ENCODE peak calls at places on chromosomes 13 and 19, in five cellular contexts. H is HCT116, G is H1, Z is endothelial cell of umbilical vein, J is SK-N-SH. I is an unnamed sample.

GRCh38 chr19:18478545-18479311 is 40.8 kb upstream of the ISYNA1 start:
- DNase-seq in G (no peak), J (peak; percentile 70), H (no peak), Z (no peak), I (peak; percentile 35)

GRCh38 chr13:113759525-113760137 is 605 bp downstream of the TMEM255B start:
- DNase-seq in Z (peak; percentile 84), H (no peak), J (peak; percentile 69), G (no peak), I (no peak)

GRCh38 chr13:98440390-98441055 is 136.4 kb downstream of the STK24 start:
- DNase-seq in G (no peak), H (no peak), Z (no peak), J (no peak), I (no peak)

GRCh38 chr13:27953671-27954405 is 15.3 kb downstream of the CDX2 start:
- DNase-seq in G (peak; percentile 95), Z (peak; percentile 64), H (peak; percentile 54), J (peak; percentile 90), I (no peak)

GRCh38 chr13:112443191-112444000 is 67.2 kb downstream of the SPACA7 start:
- DNase-seq in J (peak; percentile 64), G (peak; percentile 81), H (no peak), Z (no peak), I (no peak)

GRCh38 chr13:30751183-30751933 is 16.0 kb downstream of the ALOX5AP start:
- DNase-seq in G (no peak), J (no peak), Z (no peak), H (no peak), I (no peak)

GRCh38 chr13:39765801-39766463 is 110.5 kb downstream of the COG6 start:
- DNase-seq in H (no peak), G (no peak), J (peak; percentile 42), Z (peak; percentile 61), I (no peak)

GRCh38 chr13:97030705-97031452 is 36.6 kb upstream of the OXGR1 start:
- DNase-seq in H (peak; percentile 46), Z (peak; percentile 76), J (peak; percentile 47), G (no peak), I (no peak)

GRCh38 chr19:46631481-46631880 is 4.5 kb downstream of the GNG8 start:
- DNase-seq in J (no peak), Z (no peak), G (no peak), H (no peak), I (no peak)

GRCh38 chr13:19818223-19818842 is 35.6 kb upstream of the PSPC1 start:
- DNase-seq in H (peak; percentile 65), G (peak; percentile 97), Z (peak; percentile 37), J (peak; percentile 57), I (no peak)

GRCh38 chr19:18304496-18305312 is 18.2 kb downstream of the LSM4 start:
- DNase-seq in J (peak; percentile 92), G (no peak), Z (peak; percentile 83), H (no peak), I (no peak)

GRCh38 chr19:28549680-28550277 is 663.2 kb downstream of the UQCRFS1 start:
- DNase-seq in Z (no peak), G (no peak), J (no peak), H (no peak), I (no peak)

GRCh38 chr13:21055511-21056045 is 5.8 kb downstream of the LATS2 start:
- DNase-seq in J (no peak), Z (no peak), H (no peak), G (no peak), I (no peak)

GRCh38 chr19:813359-814107 is 8.2 kb downstream of the PLPPR3 start:
- DNase-seq in H (no peak), Z (no peak), J (no peak), G (peak; percentile 59), I (no peak)

GRCh38 chr19:33654840-33655508 is 33.2 kb downstream of the CHST8 start:
- DNase-seq in G (no peak), J (no peak), H (no peak), Z (no peak), I (no peak)

GRCh38 chr19:43690444-43690843 is 20.5 kb upstream of the PLAUR start:
- DNase-seq in J (no peak), Z (no peak), G (no peak), H (no peak), I (no peak)

GRCh38 chr13:40187324-40187795 is 479.1 kb downstream of the FOXO1 start:
- DNase-seq in J (no peak), Z (no peak), G (no peak), H (no peak), I (no peak)

GRCh38 chr13:87827479-87827878 is 156.3 kb downstream of the SLITRK5 start:
- DNase-seq in H (no peak), Z (no peak), J (no peak), G (no peak), I (no peak)

GRCh38 chr19:51158474-51159129 is 16.5 kb downstream of the SIGLEC7 start:
- DNase-seq in H (peak; percentile 36), Z (peak; percentile 12), G (peak; percentile 95), J (peak; percentile 47), I (no peak)

GRCh38 chr13:49652691-49653305 is 24.5 kb downstream of the ARL11 start:
- DNase-seq in H (peak; percentile 26), G (peak; percentile 52), J (peak; percentile 76), Z (peak; percentile 37), I (no peak)

GRCh38 chr19:658916-659839 is 3.8 kb downstream of the RNF126 start:
- DNase-seq in G (no peak), J (no peak), H (no peak), Z (no peak), I (no peak)

GRCh38 chr19:1568320-1569019 is at the start of gene MEX3D:
- DNase-seq in J (peak; percentile 100), H (no peak), G (peak; percentile 79), Z (peak; percentile 23), I (no peak)

GRCh38 chr13:106118996-106119395 is 416.5 kb downstream of the EFNB2 start:
- DNase-seq in J (no peak), H (no peak), Z (peak; percentile 40), G (no peak), I (no peak)

GRCh38 chr19:33418871-33419762 is 45.6 kb downstream of the CEBPG start:
- DNase-seq in J (no peak), Z (no peak), G (no peak), H (no peak), I (no peak)

GRCh38 chr19:33263325-33264023 is 37.8 kb upstream of the SLC7A10 start:
- DNase-seq in G (no peak), Z (no peak), H (no peak), J (no peak), I (no peak)

GRCh38 chr13:45596800-45597484 is 18.6 kb downstream of the ERICH6B start:
- DNase-seq in G (no peak), Z (no peak), J (no peak), H (no peak), I (no peak)

GRCh38 chr19:46367434-46367833 is 20.5 kb downstream of the PPP5C start:
- DNase-seq in Z (no peak), J (no peak), G (no peak), H (no peak), I (no peak)

GRCh38 chr13:76383671-76384461 is 502.3 kb downstream of the KCTD12 start:
- DNase-seq in J (peak; percentile 36), H (no peak), Z (peak; percentile 69), G (no peak), I (peak; percentile 16)

GRCh38 chr13:113192902-113193301 is 15.6 kb downstream of the PCID2 start:
- DNase-seq in H (no peak), Z (no peak), J (no peak), G (no peak), I (no peak)

GRCh38 chr13:27403252-27403678 is 21.2 kb upstream of the GTF3A start:
- DNase-seq in Z (no peak), G (no peak), J (no peak), H (no peak), I (no peak)

GRCh38 chr13:43572601-43573360 is 214.0 kb downstream of the ENOX1 start:
- DNase-seq in G (no peak), J (no peak), Z (no peak), H (no peak), I (peak; percentile 51)

GRCh38 chr13:40190656-40191100 is 475.8 kb downstream of the FOXO1 start:
- DNase-seq in G (no peak), Z (peak; percentile 89), H (no peak), J (peak; percentile 63), I (no peak)

DNA sequence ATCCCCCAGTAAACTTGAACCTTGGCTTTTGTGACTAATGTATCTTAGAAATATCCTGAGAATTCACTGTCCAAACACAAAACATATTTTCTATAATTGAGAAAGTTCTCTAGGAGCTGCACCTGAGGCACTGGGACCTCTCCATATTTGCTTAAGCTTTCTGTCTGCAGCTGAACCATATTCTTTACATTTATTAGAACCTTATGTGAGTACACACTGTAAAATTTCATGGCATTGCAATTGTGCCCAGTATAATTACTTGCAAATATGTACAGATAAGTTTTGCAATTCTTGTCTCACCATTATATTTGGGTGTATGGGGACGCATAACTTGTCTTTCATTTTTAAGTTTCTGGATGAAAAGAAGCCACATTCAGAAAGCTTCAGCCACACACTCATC is 280.7 kb upstream of the KLHL1 start:
- DNase-seq in J (no peak), G (no peak), Z (no peak), H (no peak), I (no peak)
- TF ChIP-seq POLR2AphosphoS5 in J (no peak), G (no peak), Z (no peak), H (no peak), I (no peak)

DNA sequence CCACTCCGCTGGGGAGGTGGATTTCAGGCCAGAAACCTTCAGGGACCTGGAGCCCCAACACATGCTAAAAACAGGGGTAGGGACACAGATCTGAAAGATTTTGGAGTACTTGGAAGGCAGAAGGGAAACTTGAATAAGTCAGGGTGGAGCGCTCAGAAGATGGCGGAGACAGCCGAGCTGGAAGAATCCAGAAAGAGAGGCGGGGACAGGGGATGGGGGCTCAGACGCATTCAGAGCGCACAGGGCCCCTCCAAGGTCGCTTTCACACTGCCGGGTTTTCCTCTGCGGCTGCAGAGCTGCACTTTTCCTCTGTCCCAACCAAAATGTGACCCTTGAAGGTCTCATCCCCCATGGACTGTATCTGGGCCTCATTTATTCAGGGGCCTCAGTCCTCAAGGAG is 56.9 kb downstream of the ERICH4 start:
- DNase-seq in G (no peak), J (no peak), H (no peak), Z (no peak), I (no peak)
- H3K4me3 ChIP-seq in G (no peak overlapping the region), J (no peak overlapping the region), H (no peak overlapping the region), Z (peak overlapping the region; percentile 5), I (no peak overlapping the region)

GRCh38 chr19:45156231-45156630 is 4.6 kb downstream of the NKPD1 start:
- DNase-seq in G (no peak), H (no peak), Z (no peak), J (no peak), I (no peak)

GRCh38 chr19:45151821-45152503 is 8.8 kb downstream of the NKPD1 start:
- DNase-seq in H (no peak), Z (no peak), G (no peak), J (no peak), I (no peak)

GRCh38 chr19:45152504-45153338 is 8.1 kb downstream of the NKPD1 start:
- DNase-seq in J (peak; percentile 80), Z (peak; percentile 48), H (no peak), G (peak; percentile 75), I (no peak)

GRCh38 chr19:45153339-45154063 is 7.3 kb downstream of the NKPD1 start:
- DNase-seq in H (no peak), J (peak; percentile 91), G (peak; percentile 86), Z (peak; percentile 34), I (no peak)

GRCh38 chr19:45154064-45154827 is 6.5 kb downstream of the NKPD1 start:
- DNase-seq in H (peak; percentile 92), J (no peak), G (no peak), Z (peak; percentile 13), I (no peak)
- H3K9ac ChIP-seq in H (peak overlapping the region; percentile 61), J (no peak overlapping the region), G (no peak overlapping the region), Z (no peak overlapping the region), I (no peak overlapping the region)

GRCh38 chr19:57099199-57099661 is 20.6 kb upstream of the USP29 start:
- DNase-seq in J (peak; percentile 87), H (peak; percentile 1), Z (no peak), G (peak; percentile 94), I (no peak)
- TF ChIP-seq POLR2AphosphoS5 in J (no peak), H (no peak), Z (no peak), G (no peak), I (no peak)